ENCODE peak calls at places on chromosomes 1 and 21, in eight cellular contexts. S, D, R, H, T, G, Y and P are unnamed samples.

GRCh38 chr1:167083066-167083682 is 7.0 kb downstream of the GPA33 start:
- DNase-seq in R (no peak), Y (no peak), D (no peak), S (no peak), G (no peak), H (no peak), T (no peak), P (no peak)

GRCh38 chr1:150213170-150214098 is 22.5 kb downstream of the ANP32E start:
- DNase-seq in G (peak), H (peak), T (peak), R (peak), S (peak), Y (peak), D (peak), P (no peak)

GRCh38 chr1:161848676-161849075 is 82.6 kb downstream of the ATF6 start:
- DNase-seq in Y (no peak), S (no peak), R (no peak), G (no peak), T (no peak), D (no peak), H (no peak), P (no peak)

GRCh38 chr1:15508700-15509487 is 15.1 kb downstream of the CASP9 start:
- DNase-seq in D (no peak), T (no peak), S (no peak), R (no peak), H (no peak), G (no peak), Y (no peak), P (no peak)

GRCh38 chr1:177170756-177171535 is at the start of gene BRINP2:
- DNase-seq in S (no peak), G (no peak), T (no peak), H (peak), D (peak), R (peak), Y (peak), P (no peak)

GRCh38 chr1:30730351-30731108 is 7.1 kb upstream of the MATN1 start:
- DNase-seq in R (no peak), H (no peak), D (no peak), S (no peak), Y (no peak), G (no peak), T (no peak), P (no peak)

GRCh38 chr1:241518447-241519307 is 878 bp downstream of the FH start:
- DNase-seq in G (no peak), T (no peak), Y (peak), S (no peak), H (peak), R (peak), D (peak), P (peak)

GRCh38 chr1:32768110-32768857 is 48.9 kb downstream of the YARS1 start:
- DNase-seq in H (no peak), T (no peak), S (no peak), Y (no peak), G (no peak), D (no peak), R (no peak), P (no peak)

GRCh38 chr21:21688877-21689276 is 690.7 kb downstream of the NCAM2 start:
- DNase-seq in S (peak), H (peak), Y (peak), G (no peak), T (no peak), D (peak), R (no peak), P (no peak)

GRCh38 chr1:178126790-178127189 is 32.9 kb downstream of the RASAL2 start:
- DNase-seq in T (no peak), H (peak), Y (peak), R (no peak), G (no peak), D (peak), S (no peak), P (peak)

GRCh38 chr1:78222225-78222961 is 176.6 kb downstream of the GIPC2 start:
- DNase-seq in S (no peak), T (no peak), H (peak), G (no peak), Y (no peak), D (no peak), R (no peak), P (no peak)

GRCh38 chr21:35400233-35400939 is 351.3 kb upstream of the RUNX1 start:
- DNase-seq in G (no peak), Y (peak), T (peak), D (peak), R (no peak), S (peak), H (peak), P (peak)

GRCh38 chr1:6330410-6330827 is 63.1 kb downstream of the ACOT7 start:
- DNase-seq in T (no peak), G (no peak), H (no peak), S (no peak), R (no peak), Y (no peak), D (peak), P (no peak)

GRCh38 chr1:24151175-24151533 is 8.2 kb upstream of the IL22RA1 start:
- DNase-seq in G (no peak), S (no peak), D (no peak), T (no peak), H (peak), R (no peak), Y (no peak), P (no peak)

GRCh38 chr1:212070720-212071302 is 35.3 kb downstream of the DTL start:
- DNase-seq in R (no peak), T (no peak), G (no peak), D (peak), Y (peak), S (no peak), H (peak), P (peak)

GRCh38 chr1:32345289-32345827 is 9.3 kb upstream of the MARCKSL1 start:
- DNase-seq in S (no peak), H (no peak), Y (no peak), T (no peak), R (no peak), D (peak), G (no peak), P (no peak)

GRCh38 chr1:40315795-40316594 is 1.1 kb downstream of the COL9A2 start:
- DNase-seq in R (peak), S (no peak), G (no peak), T (peak), D (no peak), H (peak), Y (no peak), P (no peak)

GRCh38 chr1:184315254-184315653 is 71.6 kb upstream of the C1orf21 start:
- DNase-seq in R (no peak), D (no peak), G (no peak), H (peak), S (no peak), Y (no peak), T (no peak), P (no peak)

GRCh38 chr21:45319461-45320211 is 31.9 kb upstream of the POFUT2 start:
- DNase-seq in D (peak), R (no peak), Y (no peak), T (no peak), H (peak), G (no peak), S (peak), P (peak)

GRCh38 chr1:210446479-210446878 is 117.8 kb downstream of the HHAT start:
- DNase-seq in D (peak), H (peak), S (peak), Y (peak), G (no peak), T (peak), R (no peak), P (peak)

GRCh38 chr1:230836347-230836746 is 32.0 kb downstream of the C1orf198 start:
- DNase-seq in G (no peak), T (no peak), S (no peak), R (no peak), D (no peak), H (no peak), Y (no peak), P (no peak)

GRCh38 chr21:25910809-25911208 is 176.0 kb downstream of the GABPA start:
- DNase-seq in T (no peak), H (no peak), Y (no peak), S (no peak), D (no peak), R (no peak), G (no peak), P (no peak)

GRCh38 chr1:116393792-116394191 is 20.7 kb downstream of the ATP1A1 start:
- DNase-seq in S (no peak), H (no peak), R (no peak), D (no peak), G (no peak), T (no peak), Y (no peak), P (no peak)

GRCh38 chr1:207811920-207812720 is 60.3 kb downstream of the CD46 start:
- DNase-seq in H (peak), D (no peak), G (no peak), R (peak), Y (peak), T (no peak), S (no peak), P (peak)

GRCh38 chr1:225677350-225678124 is 24.6 kb upstream of the ENAH start:
- DNase-seq in Y (no peak), G (no peak), T (no peak), D (no peak), S (no peak), R (no peak), H (no peak), P (no peak)

GRCh38 chr1:179107706-179108629 is 26.1 kb downstream of the TOR3A start:
- DNase-seq in Y (no peak), H (no peak), D (no peak), T (no peak), R (no peak), G (no peak), S (no peak), P (no peak)

GRCh38 chr1:229661022-229661877 is 35.2 kb downstream of the URB2 start:
- DNase-seq in S (peak), D (peak), H (peak), Y (peak), G (peak), R (peak), T (peak), P (peak)

GRCh38 chr1:238642231-238642630 is 744.1 kb upstream of the CHRM3 start:
- DNase-seq in Y (no peak), S (no peak), R (no peak), T (no peak), G (no peak), D (peak), H (no peak), P (no peak)

GRCh38 chr1:94094466-94095111 is 26.4 kb downstream of the ABCA4 start:
- DNase-seq in Y (no peak), T (no peak), S (no peak), G (no peak), H (no peak), R (peak), D (peak), P (no peak)

GRCh38 chr1:245961137-245961540 is 545.9 kb downstream of the SMYD3 start:
- DNase-seq in D (no peak), Y (no peak), G (no peak), T (no peak), R (no peak), S (no peak), H (no peak), P (no peak)

GRCh38 chr1:25754421-25755195 is 45.4 kb upstream of the SELENON start:
- DNase-seq in S (no peak), R (no peak), D (no peak), T (no peak), H (no peak), G (no peak), Y (no peak), P (no peak)

GRCh38 chr1:2240251-2241156 is 12.4 kb downstream of the SKI start:
- DNase-seq in T (no peak), D (peak), R (peak), Y (no peak), S (no peak), G (no peak), H (peak), P (no peak)